ENCODE peak calls at places on chromosomes 13 and 19, in eight cellular contexts. One of them, this sample, is unnamed.

GRCh38 chr13:113874177-113874576 is 10.3 kb upstream of the GAS6 start:
- DNase-seq in HuH-7: no peak
- DNase-seq in EH: no peak
- DNase-seq in activated naive CD8-positive, alpha-beta T cell treated with anti-CD3 and anti-CD28 coated beads, Interleukin-2, amount 50 U/mL, for 24 hours: no peak
- DNase-seq in activated naive CD4-positive, alpha-beta T cell treated with anti-CD3 and anti-CD28 coated beads, Interleukin-2, amount 50 U/mL, for 72 hours: no peak
- DNase-seq in tibial artery: no peak
- DNase-seq in activated CD4-positive, CD25-positive, alpha-beta regulatory T cell: no peak
- DNase-seq in astrocyte of the spinal cord: no peak
- DNase-seq in this sample: no peak

GRCh38 chr13:44355643-44356042 is 18.0 kb upstream of the SERP2 start:
- DNase-seq in HuH-7: no peak
- DNase-seq in EH: no peak
- DNase-seq in activated naive CD8-positive, alpha-beta T cell treated with anti-CD3 and anti-CD28 coated beads, Interleukin-2, amount 50 U/mL, for 24 hours: no peak
- DNase-seq in activated naive CD4-positive, alpha-beta T cell treated with anti-CD3 and anti-CD28 coated beads, Interleukin-2, amount 50 U/mL, for 72 hours: no peak
- DNase-seq in tibial artery: no peak
- DNase-seq in activated CD4-positive, CD25-positive, alpha-beta regulatory T cell: no peak
- DNase-seq in astrocyte of the spinal cord: no peak
- DNase-seq in this sample: no peak

GRCh38 chr13:75978815-75979214 is 342.7 kb downstream of the LMO7 start:
- DNase-seq in HuH-7: no peak
- DNase-seq in EH: no peak
- DNase-seq in activated naive CD8-positive, alpha-beta T cell treated with anti-CD3 and anti-CD28 coated beads, Interleukin-2, amount 50 U/mL, for 24 hours: no peak
- DNase-seq in activated naive CD4-positive, alpha-beta T cell treated with anti-CD3 and anti-CD28 coated beads, Interleukin-2, amount 50 U/mL, for 72 hours: no peak
- DNase-seq in tibial artery: no peak
- DNase-seq in activated CD4-positive, CD25-positive, alpha-beta regulatory T cell: no peak
- DNase-seq in astrocyte of the spinal cord: no peak
- DNase-seq in this sample: no peak

GRCh38 chr19:41937525-41937924 is 9.3 kb upstream of the ERFL start:
- DNase-seq in HuH-7: no peak
- DNase-seq in EH: no peak
- DNase-seq in activated naive CD8-positive, alpha-beta T cell treated with anti-CD3 and anti-CD28 coated beads, Interleukin-2, amount 50 U/mL, for 24 hours: no peak
- DNase-seq in activated naive CD4-positive, alpha-beta T cell treated with anti-CD3 and anti-CD28 coated beads, Interleukin-2, amount 50 U/mL, for 72 hours: no peak
- DNase-seq in tibial artery: no peak
- DNase-seq in activated CD4-positive, CD25-positive, alpha-beta regulatory T cell: no peak
- DNase-seq in astrocyte of the spinal cord: no peak
- DNase-seq in this sample: no peak

GRCh38 chr13:85806553-85807175 is 7.4 kb upstream of the SLITRK6 start:
- DNase-seq in HuH-7: no peak
- DNase-seq in EH: peak
- DNase-seq in activated naive CD8-positive, alpha-beta T cell treated with anti-CD3 and anti-CD28 coated beads, Interleukin-2, amount 50 U/mL, for 24 hours: no peak
- DNase-seq in activated naive CD4-positive, alpha-beta T cell treated with anti-CD3 and anti-CD28 coated beads, Interleukin-2, amount 50 U/mL, for 72 hours: no peak
- DNase-seq in tibial artery: no peak
- DNase-seq in activated CD4-positive, CD25-positive, alpha-beta regulatory T cell: no peak
- DNase-seq in astrocyte of the spinal cord: peak
- DNase-seq in this sample: peak

GRCh38 chr19:28949027-28949426 is 263.9 kb downstream of the UQCRFS1 start:
- DNase-seq in HuH-7: no peak
- DNase-seq in EH: no peak
- DNase-seq in activated naive CD8-positive, alpha-beta T cell treated with anti-CD3 and anti-CD28 coated beads, Interleukin-2, amount 50 U/mL, for 24 hours: no peak
- DNase-seq in activated naive CD4-positive, alpha-beta T cell treated with anti-CD3 and anti-CD28 coated beads, Interleukin-2, amount 50 U/mL, for 72 hours: no peak
- DNase-seq in tibial artery: no peak
- DNase-seq in activated CD4-positive, CD25-positive, alpha-beta regulatory T cell: no peak
- DNase-seq in astrocyte of the spinal cord: no peak
- DNase-seq in this sample: no peak

GRCh38 chr19:45346449-45346848 is 5.9 kb downstream of the KLC3 start:
- DNase-seq in HuH-7: no peak
- DNase-seq in EH: no peak
- DNase-seq in activated naive CD8-positive, alpha-beta T cell treated with anti-CD3 and anti-CD28 coated beads, Interleukin-2, amount 50 U/mL, for 24 hours: no peak
- DNase-seq in activated naive CD4-positive, alpha-beta T cell treated with anti-CD3 and anti-CD28 coated beads, Interleukin-2, amount 50 U/mL, for 72 hours: no peak
- DNase-seq in tibial artery: no peak
- DNase-seq in activated CD4-positive, CD25-positive, alpha-beta regulatory T cell: no peak
- DNase-seq in astrocyte of the spinal cord: no peak
- DNase-seq in this sample: no peak

GRCh38 chr13:79937311-79938243 is 403.3 kb downstream of the SPRY2 start:
- DNase-seq in HuH-7: no peak
- DNase-seq in EH: no peak
- DNase-seq in activated naive CD8-positive, alpha-beta T cell treated with anti-CD3 and anti-CD28 coated beads, Interleukin-2, amount 50 U/mL, for 24 hours: no peak
- DNase-seq in activated naive CD4-positive, alpha-beta T cell treated with anti-CD3 and anti-CD28 coated beads, Interleukin-2, amount 50 U/mL, for 72 hours: no peak
- DNase-seq in tibial artery: no peak
- DNase-seq in activated CD4-positive, CD25-positive, alpha-beta regulatory T cell: no peak
- DNase-seq in astrocyte of the spinal cord: peak
- DNase-seq in this sample: no peak

This sample was measured in ELR.